ENCODE peak calls at places on chromosomes 3 and 15, in six cellular contexts. E is mucosa of descending colon, C is RWPE2, Y is left ventricle myocardium inferior, X is ovary, P is psoas muscle. A is an unnamed sample.

GRCh38 chr15:90044191-90044590 is 43.1 kb downstream of the ZNF710 start:
- DNase-seq in P (peak; percentile 28), X (no peak), E (no peak), Y (no peak), C (peak; percentile 74), A (peak; percentile 60)

GRCh38 chr3:127458698-127459097 is 131.8 kb downstream of the TPRA1 start:
- DNase-seq in Y (no peak), E (no peak), C (no peak), X (peak; percentile 70), P (peak; percentile 39), A (no peak)

GRCh38 chr3:42691861-42692666 is 6.7 kb downstream of the KLHL40 start:
- DNase-seq in X (no peak), Y (peak; percentile 9), E (no peak), P (no peak), C (no peak), A (no peak)

GRCh38 chr15:70248116-70249025 is 150.7 kb upstream of the TLE3 start:
- DNase-seq in P (peak; percentile 23), E (no peak), X (no peak), C (peak; percentile 63), Y (no peak), A (no peak)

GRCh38 chr3:114179575-114179974 is 723 bp upstream of the DRD3 start:
- DNase-seq in X (no peak), Y (no peak), E (no peak), P (no peak), C (no peak), A (no peak)

GRCh38 chr3:3286014-3286413 is 106.5 kb upstream of the CRBN start:
- DNase-seq in Y (no peak), X (no peak), E (no peak), C (no peak), P (no peak), A (no peak)

GRCh38 chr15:60835000-60835399 is 356.1 kb upstream of the ICE2 start:
- DNase-seq in E (no peak), C (no peak), Y (no peak), X (no peak), P (no peak), A (no peak)

GRCh38 chr3:13106308-13106970 is 33.2 kb upstream of the IQSEC1 start:
- DNase-seq in C (peak; percentile 42), E (peak; percentile 7), X (no peak), P (no peak), Y (no peak), A (no peak)

GRCh38 chr3:141294300-141294699 is 62.7 kb downstream of the PXYLP1 start:
- DNase-seq in Y (no peak), P (no peak), E (no peak), C (no peak), X (no peak), A (no peak)

GRCh38 chr3:134300520-134300919 is 49.9 kb upstream of the RYK start:
- DNase-seq in X (no peak), Y (no peak), E (no peak), P (no peak), C (no peak), A (no peak)

GRCh38 chr15:91380114-91380513 is 280.1 kb downstream of the SV2B start:
- DNase-seq in C (no peak), X (no peak), P (no peak), E (no peak), Y (no peak), A (no peak)

GRCh38 chr3:27201435-27201966 is 167.7 kb downstream of the NEK10 start:
- DNase-seq in C (no peak), E (no peak), P (no peak), Y (no peak), X (no peak), A (no peak)

GRCh38 chr3:157030712-157031111 is 129.2 kb downstream of the CCNL1 start:
- DNase-seq in C (no peak), Y (no peak), E (no peak), P (no peak), X (no peak), A (no peak)

GRCh38 chr3:169640467-169641148 is 22.9 kb downstream of the MECOM start:
- DNase-seq in P (no peak), X (no peak), C (no peak), E (no peak), Y (no peak), A (no peak)

GRCh38 chr3:13389378-13389777 is 30.7 kb downstream of the NUP210 start:
- DNase-seq in C (no peak), P (no peak), E (no peak), X (no peak), Y (no peak), A (no peak)

GRCh38 chr15:94119923-94120775 is 111.2 kb upstream of the MCTP2 start:
- DNase-seq in E (no peak), C (no peak), P (no peak), Y (peak; percentile 27), X (peak; percentile 60), A (peak; percentile 69)

GRCh38 chr3:191743283-191743682 is 282.3 kb downstream of the PYDC2 start:
- DNase-seq in C (no peak), E (no peak), X (no peak), Y (no peak), P (no peak), A (no peak)

GRCh38 chr3:125437631-125438435 is 62.7 kb upstream of the ZNF148 start:
- DNase-seq in Y (peak; percentile 41), P (peak; percentile 67), X (peak; percentile 73), C (no peak), E (no peak), A (peak; percentile 81)

GRCh38 chr3:12444582-12445468 is 39.5 kb upstream of the TSEN2 start:
- DNase-seq in P (no peak), E (peak; percentile 89), Y (no peak), X (no peak), C (peak; percentile 62), A (peak; percentile 74)

GRCh38 chr3:16318216-16318615 is 53.2 kb downstream of the OXNAD1 start:
- DNase-seq in X (no peak), E (no peak), P (no peak), Y (no peak), C (no peak), A (no peak)

GRCh38 chr15:77633134-77633912 is 611 bp upstream of the LINGO1 start:
- DNase-seq in E (peak; percentile 83), X (peak; percentile 91), Y (peak; percentile 90), C (peak; percentile 91), P (peak; percentile 93), A (peak; percentile 97)

GRCh38 chr15:31342781-31343626 is 16.4 kb downstream of the KLF13 start:
- DNase-seq in X (no peak), E (no peak), C (no peak), P (no peak), Y (no peak), A (peak; percentile 66)

GRCh38 chr3:143348486-143349327 is 229.1 kb downstream of the CHST2 start:
- DNase-seq in X (no peak), C (no peak), E (no peak), Y (no peak), P (no peak), A (no peak)

GRCh38 chr3:105022813-105023212 is 343.9 kb upstream of the ALCAM start:
- DNase-seq in P (no peak), Y (no peak), C (no peak), X (no peak), E (no peak), A (no peak)

GRCh38 chr15:25775317-25775912 is 87.7 kb downstream of the ATP10A start:
- DNase-seq in Y (peak; percentile 75), E (peak; percentile 55), X (no peak), P (peak; percentile 81), C (peak; percentile 63), A (peak; percentile 79)

GRCh38 chr3:141632779-141633374 is 105.2 kb upstream of the RNF7 start:
- DNase-seq in Y (no peak), X (no peak), P (no peak), E (no peak), C (no peak), A (no peak)

GRCh38 chr3:127428344-127429001 is 140.6 kb upstream of the PRR20G start:
- DNase-seq in C (no peak), E (no peak), Y (no peak), P (no peak), X (no peak), A (no peak)

GRCh38 chr15:71440479-71441071 is 325.3 kb downstream of the THSD4 start:
- DNase-seq in Y (no peak), X (no peak), P (no peak), E (no peak), C (no peak), A (no peak)

DNA sequence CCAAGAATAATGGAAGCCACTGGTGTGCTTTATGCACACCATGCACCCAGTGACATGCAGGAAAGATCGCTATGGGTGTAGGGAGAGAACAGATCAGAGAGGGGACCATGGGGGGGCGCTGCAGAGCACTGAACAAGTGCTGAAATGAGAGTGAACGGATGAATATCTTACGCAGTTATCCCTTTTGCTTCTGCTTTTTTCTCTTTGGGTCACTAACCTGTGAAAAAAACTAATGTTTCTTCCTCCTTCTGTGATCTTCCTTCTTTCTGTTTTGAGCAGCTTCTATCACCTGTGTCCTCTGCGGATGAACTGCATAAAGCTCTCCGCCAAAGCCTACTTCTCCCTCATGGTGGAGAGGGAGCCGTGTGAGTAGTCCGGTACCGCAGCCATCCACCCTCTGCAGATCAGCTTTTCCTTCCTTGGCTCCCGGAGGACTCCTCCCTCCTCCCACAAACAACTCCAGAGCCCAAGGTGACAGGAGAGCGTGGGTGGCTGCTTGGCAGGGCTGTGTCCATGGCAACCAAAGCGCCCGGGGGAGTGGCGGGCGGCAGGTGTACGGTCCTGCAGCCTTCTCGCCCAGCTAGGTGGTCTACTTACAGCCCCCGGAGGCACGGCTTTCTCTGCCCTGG is 106.2 kb downstream of the DGKG start:
- DNase-seq in C (no peak), E (no peak), P (no peak), Y (no peak), X (no peak), A (no peak)
- H3K4me3 ChIP-seq in C (no peak overlapping the region), E (no peak overlapping the region), P (no peak overlapping the region), Y (no peak overlapping the region), X (no peak overlapping the region), A (no peak overlapping the region)

DNA sequence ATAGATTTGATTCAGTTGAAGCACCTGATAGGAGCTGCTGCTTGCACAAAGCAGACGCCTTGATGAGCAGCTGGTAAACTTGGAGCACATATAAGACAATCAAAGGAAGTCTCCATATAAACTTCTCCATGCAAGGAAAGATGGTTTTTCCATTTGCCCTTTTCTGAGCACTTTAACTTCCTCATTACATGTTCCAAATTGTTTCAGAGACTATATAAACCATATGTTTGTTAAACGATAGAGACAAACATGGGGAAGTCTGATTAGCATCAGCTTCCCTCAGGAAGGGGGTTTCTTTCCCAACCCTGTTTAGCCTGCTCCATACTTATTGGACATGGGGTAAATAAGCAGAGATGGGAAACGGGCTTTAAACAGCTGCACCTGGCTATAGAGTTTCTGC is 88.0 kb downstream of the DHX36 start:
- DNase-seq in C (no peak), X (no peak), P (no peak), Y (no peak), E (no peak), A (no peak)
- H3K4me1 ChIP-seq in C (no peaks in the 10 kb centered on the region), X (no peaks in the 10 kb centered on the region), P (no peaks in the 10 kb centered on the region), Y (no peaks in the 10 kb centered on the region), E (no peaks in the 10 kb centered on the region), A (no peaks in the 10 kb centered on the region)

DNA sequence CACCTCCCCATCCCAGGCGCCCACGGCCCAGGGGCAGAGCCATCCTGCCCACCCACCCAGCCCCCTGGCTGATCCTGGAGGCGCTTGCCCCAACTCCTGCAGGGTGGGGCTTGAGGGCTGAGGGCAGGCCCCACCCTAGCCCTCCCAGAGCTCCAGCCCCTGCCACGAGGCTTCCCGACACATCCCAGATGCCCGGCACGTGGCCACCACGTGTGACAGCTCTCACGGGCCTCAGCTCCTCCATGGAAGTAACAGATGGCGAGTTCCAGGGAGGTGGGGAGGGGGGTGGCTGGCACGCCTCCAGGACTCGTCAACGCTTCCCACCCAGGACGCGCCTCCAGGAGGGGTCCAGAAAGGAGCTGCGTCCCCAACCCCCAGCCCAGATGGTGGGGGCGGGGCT is 29.1 kb downstream of the PLXND1 start:
- DNase-seq in C (no peak), Y (peak; percentile 77), E (peak; percentile 76), P (peak; percentile 82), X (no peak), A (peak; percentile 64)
- H3K4me3 ChIP-seq in C (no peak overlapping the region), Y (no peak overlapping the region), E (no peak overlapping the region), P (no peak overlapping the region), X (no peak overlapping the region), A (no peak overlapping the region)

GRCh38 chr15:68158046-68158628 is 47.0 kb downstream of the CALML4 start:
- DNase-seq in P (no peak), C (no peak), X (no peak), Y (no peak), E (no peak), A (no peak)
- H3K4me1 ChIP-seq in P (no peaks in the 10 kb centered on the region), C (no peaks in the 10 kb centered on the region), X (peaks cover 4% of the 10 kb centered on the region), Y (peaks cover 19% of the 10 kb centered on the region), E (no peaks in the 10 kb centered on the region), A (no peaks in the 10 kb centered on the region)